ENCODE peak calls at places on chromosomes 11 and 22, in seven cellular contexts. P is heart left ventricle, I is uterus, O is body of pancreas, N is tibial nerve, K is prostate gland, D is Peyer's patch. B is an unnamed sample.
A peak's percentile ranks its signal among the peaks of the same experiment; 100 is the strongest.

GRCh38 chr11:46446343-46446751 is 54.8 kb upstream of the CHRM4 start:
- DNase-seq in P (no peak), I (no peak), O (no peak), N (no peak), K (no peak), D (no peak), B (no peak)

GRCh38 chr11:36672815-36673450 is 74.9 kb upstream of the RAG2 start:
- DNase-seq in P (no peak), I (no peak), O (peak; percentile 54), N (peak; percentile 75), K (peak; percentile 32), D (no peak), B (no peak)

GRCh38 chr11:112219476-112220232 is 6.6 kb upstream of the PTS start:
- DNase-seq in P (no peak), I (peak; percentile 19), O (peak; percentile 67), N (peak; percentile 69), K (peak; percentile 58), D (peak; percentile 25), B (no peak)

GRCh38 chr11:122159173-122159701 is 43.2 kb upstream of the BLID start:
- DNase-seq in P (no peak), I (peak; percentile 42), O (no peak), N (no peak), K (no peak), D (no peak), B (no peak)

GRCh38 chr22:46087816-46088277 is 62.5 kb upstream of the PPARA start:
- DNase-seq in P (peak; percentile 94), I (peak; percentile 94), O (peak; percentile 94), N (peak; percentile 93), K (peak; percentile 85), D (peak; percentile 39), B (peak; percentile 88)

GRCh38 chr22:26324150-26324549 is 104.9 kb upstream of the ASPHD2 start:
- DNase-seq in P (no peak), I (no peak), O (no peak), N (no peak), K (no peak), D (no peak), B (no peak)

GRCh38 chr11:20004856-20005255 is 155.4 kb downstream of the DBX1 start:
- DNase-seq in P (no peak), I (no peak), O (no peak), N (no peak), K (no peak), D (no peak), B (no peak)

GRCh38 chr22:41524809-41525449 is 19.3 kb downstream of the POLR3H start:
- DNase-seq in P (no peak), I (peak; percentile 57), O (no peak), N (no peak), K (no peak), D (peak; percentile 63), B (peak; percentile 31)

GRCh38 chr11:35740061-35740824 is 77.7 kb downstream of the TRIM44 start:
- DNase-seq in P (no peak), I (no peak), O (peak; percentile 22), N (no peak), K (no peak), D (no peak), B (no peak)

GRCh38 chr22:44181912-44182590 is 1.3 kb downstream of the PARVG start:
- DNase-seq in P (no peak), I (no peak), O (no peak), N (no peak), K (no peak), D (no peak), B (no peak)

GRCh38 chr22:44186121-44186510 is 5.4 kb downstream of the PARVG start:
- DNase-seq in P (no peak), I (no peak), O (no peak), N (no peak), K (no peak), D (no peak), B (no peak)

GRCh38 chr22:44185237-44186120 is 4.8 kb downstream of the PARVG start:
- DNase-seq in P (no peak), I (no peak), O (no peak), N (no peak), K (no peak), D (no peak), B (no peak)

GRCh38 chr22:44182591-44183588 is 2.2 kb downstream of the PARVG start:
- DNase-seq in P (peak; percentile 83), I (no peak), O (peak; percentile 69), N (peak; percentile 34), K (no peak), D (peak; percentile 82), B (peak; percentile 57)

DNA sequence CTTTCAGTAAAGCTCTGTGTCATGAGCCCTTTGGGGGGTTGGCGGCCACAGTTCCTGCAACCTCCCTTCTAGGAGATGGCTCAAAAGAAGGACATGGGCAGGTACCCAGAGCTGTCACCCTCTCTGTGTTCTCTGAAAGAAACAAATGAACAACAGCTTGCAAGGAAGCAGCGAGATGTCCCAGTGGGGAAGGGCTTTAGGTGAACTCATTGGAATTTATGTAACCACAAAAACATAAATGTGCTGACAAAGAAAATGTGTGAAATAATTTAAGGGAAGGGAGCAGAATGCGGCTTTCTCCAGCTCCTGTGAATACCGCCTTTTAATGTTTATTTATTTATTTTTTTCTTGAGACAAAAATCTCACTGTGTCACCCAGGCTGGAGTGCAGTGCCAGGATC is 3.3 kb downstream of the PARVG start:
- DNase-seq in P (no peak), I (no peak), O (no peak), N (no peak), K (no peak), D (no peak), B (no peak)
- TF ChIP-seq CTCF in P (no peak), I (no peak), O (no peak), N (no peak), K (no peak), D (no peak), B (no peak)

GRCh38 chr11:10459029-10459970 is 4.2 kb downstream of the AMPD3 start:
- DNase-seq in P (no peak), I (no peak), O (peak; percentile 45), N (no peak), K (no peak), D (peak; percentile 61), B (no peak)
- H3K4me1 ChIP-seq in P (peaks cover 12% of the 10 kb centered on the region), I (no peaks in the 10 kb centered on the region), O (no peaks in the 10 kb centered on the region), N (peaks cover 15% of the 10 kb centered on the region), K (peaks cover 15% of the 10 kb centered on the region), D (peaks cover 3% of the 10 kb centered on the region), B (peaks cover 29% of the 10 kb centered on the region)

DNA sequence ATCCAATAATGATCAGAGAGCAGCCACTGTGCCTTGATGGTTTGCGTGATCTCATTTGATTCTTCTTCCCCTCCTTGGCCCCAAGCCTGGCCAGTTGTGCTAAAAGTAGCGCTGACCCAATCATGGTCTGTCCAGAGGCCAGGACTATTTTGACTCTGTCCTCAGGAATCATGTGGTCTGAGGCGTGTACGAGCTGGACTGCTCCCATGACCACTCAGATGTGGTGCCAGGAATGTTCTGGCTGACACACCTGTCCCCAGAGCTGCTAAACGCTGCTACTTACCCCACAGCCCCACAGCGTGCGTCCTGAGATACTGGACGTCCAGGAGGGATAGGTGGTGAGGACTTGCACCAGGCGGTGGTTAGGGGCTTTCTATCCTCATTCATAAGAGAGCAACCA is 70.5 kb downstream of the FEZ1 start:
- DNase-seq in P (no peak), I (peak; percentile 61), O (no peak), N (peak; percentile 53), K (no peak), D (no peak), B (no peak)
- TF ChIP-seq POLR2A in P (no peak), I (no peak), O (no peak), N (no peak), K (no peak), D (no peak), B (no peak)

DNA sequence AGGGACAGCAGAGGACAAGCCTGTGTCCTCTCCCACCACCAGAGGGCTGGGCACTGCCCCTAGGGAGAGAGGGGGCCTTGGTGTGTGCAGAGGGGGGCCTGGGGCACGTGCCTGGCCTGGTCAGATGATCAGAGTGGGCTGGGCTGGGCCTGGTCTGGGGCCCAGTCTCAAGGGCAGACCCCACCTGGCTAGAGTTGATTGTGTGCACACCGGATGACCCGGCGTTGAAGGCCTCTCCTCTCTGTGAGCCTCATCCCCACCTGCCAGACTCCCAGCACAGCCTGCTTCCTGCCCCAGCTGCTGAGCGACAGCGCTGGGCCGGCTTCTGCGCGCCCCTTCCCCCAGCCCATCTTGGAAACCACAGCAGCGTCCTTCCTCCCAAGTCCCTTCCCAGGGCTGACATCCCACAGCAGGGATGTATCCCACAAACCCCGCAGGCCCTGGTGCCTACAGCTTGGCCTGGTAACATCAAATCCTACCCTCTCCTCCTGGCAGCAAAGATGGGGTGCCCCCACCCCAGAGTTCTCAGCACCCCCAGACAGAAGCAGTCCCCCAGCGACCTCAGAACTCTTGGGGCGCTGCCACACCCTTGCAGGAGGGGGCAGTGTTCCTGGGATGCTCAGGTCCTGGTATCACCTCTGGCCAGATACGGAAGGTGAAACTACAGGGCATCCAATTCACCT is 11.1 kb upstream of the TSSC4 start:
- DNase-seq in P (no peak), I (no peak), O (no peak), N (no peak), K (no peak), D (no peak), B (no peak)
- TF ChIP-seq CTCF in P (no peak), I (no peak), O (no peak), N (no peak), K (no peak), D (no peak), B (no peak)

GRCh38 chr11:59544869-59545178 is 33.5 kb downstream of the OR4D9 start:
- DNase-seq in P (no peak), I (no peak), O (no peak), N (no peak), K (no peak), D (no peak), B (no peak)
- H3K4me1 ChIP-seq in P (no peaks in the 10 kb centered on the region), I (no peaks in the 10 kb centered on the region), O (no peaks in the 10 kb centered on the region), N (peaks cover 12% of the 10 kb centered on the region), K (no peaks in the 10 kb centered on the region), D (no peaks in the 10 kb centered on the region), B (no peaks in the 10 kb centered on the region)

GRCh38 chr22:40206561-40206960 is 28.8 kb downstream of the TNRC6B start:
- DNase-seq in P (no peak), I (no peak), O (no peak), N (no peak), K (no peak), D (no peak), B (no peak)
- TF ChIP-seq POLR2A in P (no peak), I (no peak), O (no peak), N (no peak), K (no peak), D (no peak), B (no peak)

GRCh38 chr11:102306048-102306575 is 11.2 kb upstream of the BIRC3 start:
- DNase-seq in P (no peak), I (no peak), O (peak; percentile 46), N (peak; percentile 15), K (peak; percentile 89), D (peak; percentile 52), B (peak; percentile 83)
- TF ChIP-seq CTCF in P (no peak), I (no peak), O (peak; percentile 3), N (no peak), K (no peak), D (no peak), B (no peak)

B was measured in stomach.